ENCODE peak calls at places on chromosomes 12 and 14, in four cellular contexts. One of them, this sample, is unnamed.

GRCh38 chr12:98973395-98973794 is 328.3 kb downstream of the APAF1 start:
- DNase-seq in fibroblast of lung: peak; percentile 20
- DNase-seq in HL-60: no peak
- DNase-seq in SJCRH30: no peak
- DNase-seq in this sample: no peak

GRCh38 chr14:19947413-19948090 is 16.8 kb downstream of the OR4K1 start:
- DNase-seq in SJCRH30: no peak
- DNase-seq in fibroblast of lung: no peak
- DNase-seq in HL-60: no peak
- DNase-seq in this sample: no peak

GRCh38 chr12:53482626-53483165 is 16.6 kb downstream of the MAP3K12 start:
- DNase-seq in HL-60: no peak
- DNase-seq in fibroblast of lung: no peak
- DNase-seq in SJCRH30: no peak
- DNase-seq in this sample: no peak

GRCh38 chr14:89428556-89429196 is 11.6 kb upstream of the FOXN3 start:
- DNase-seq in HL-60: no peak
- DNase-seq in SJCRH30: peak; percentile 95
- DNase-seq in fibroblast of lung: peak; percentile 69
- DNase-seq in this sample: peak; percentile 65

GRCh38 chr14:31126680-31127079 is 80.9 kb downstream of the HECTD1 start:
- DNase-seq in fibroblast of lung: no peak
- DNase-seq in HL-60: no peak
- DNase-seq in SJCRH30: no peak
- DNase-seq in this sample: no peak

GRCh38 chr14:59236195-59236594 is 47.7 kb downstream of the DAAM1 start:
- DNase-seq in SJCRH30: no peak
- DNase-seq in fibroblast of lung: peak; percentile 23
- DNase-seq in HL-60: no peak
- DNase-seq in this sample: no peak

GRCh38 chr12:1630081-1630826 is 1.2 kb downstream of the WNT5B start:
- DNase-seq in SJCRH30: peak; percentile 67
- DNase-seq in fibroblast of lung: no peak
- DNase-seq in HL-60: no peak
- DNase-seq in this sample: no peak

GRCh38 chr14:32469388-32470160 is 140.5 kb downstream of the AKAP6 start:
- DNase-seq in SJCRH30: no peak
- DNase-seq in fibroblast of lung: peak; percentile 62
- DNase-seq in HL-60: no peak
- DNase-seq in this sample: no peak

GRCh38 chr14:95233702-95234241 is 76.4 kb upstream of the DICER1 start:
- DNase-seq in fibroblast of lung: no peak
- DNase-seq in SJCRH30: no peak
- DNase-seq in HL-60: no peak
- DNase-seq in this sample: no peak

GRCh38 chr14:67423424-67423823 is 11.5 kb upstream of the PLEK2 start:
- DNase-seq in fibroblast of lung: no peak
- DNase-seq in SJCRH30: no peak
- DNase-seq in HL-60: no peak
- DNase-seq in this sample: no peak

GRCh38 chr14:69573841-69574265 is 818 bp downstream of the CCDC177 start:
- DNase-seq in HL-60: no peak
- DNase-seq in SJCRH30: peak; percentile 55
- DNase-seq in fibroblast of lung: no peak
- DNase-seq in this sample: peak; percentile 86
- H3K27me3 ChIP-seq in HL-60: peaks cover 9% of the 10 kb centered on the region
- H3K27me3 ChIP-seq in SJCRH30: no peaks in the 10 kb centered on the region
- H3K27me3 ChIP-seq in fibroblast of lung: peaks cover 48% of the 10 kb centered on the region
- H3K27me3 ChIP-seq in this sample: no peaks in the 10 kb centered on the region

GRCh38 chr12:110001596-110001995 is 2.4 kb downstream of the ANKRD13A start:
- DNase-seq in fibroblast of lung: peak; percentile 96
- DNase-seq in SJCRH30: no peak
- DNase-seq in HL-60: no peak
- DNase-seq in this sample: no peak

GRCh38 chr12:109999983-110000505 is 814 bp downstream of the ANKRD13A start:
- DNase-seq in fibroblast of lung: peak; percentile 57
- DNase-seq in HL-60: no peak
- DNase-seq in SJCRH30: no peak
- DNase-seq in this sample: no peak

GRCh38 chr12:110005319-110005973 is 6.2 kb downstream of the ANKRD13A start:
- DNase-seq in SJCRH30: no peak
- DNase-seq in fibroblast of lung: no peak
- DNase-seq in HL-60: no peak
- DNase-seq in this sample: no peak

GRCh38 chr12:110004598-110004997 is 5.4 kb downstream of the ANKRD13A start:
- DNase-seq in HL-60: no peak
- DNase-seq in fibroblast of lung: no peak
- DNase-seq in SJCRH30: no peak
- DNase-seq in this sample: no peak

DNA sequence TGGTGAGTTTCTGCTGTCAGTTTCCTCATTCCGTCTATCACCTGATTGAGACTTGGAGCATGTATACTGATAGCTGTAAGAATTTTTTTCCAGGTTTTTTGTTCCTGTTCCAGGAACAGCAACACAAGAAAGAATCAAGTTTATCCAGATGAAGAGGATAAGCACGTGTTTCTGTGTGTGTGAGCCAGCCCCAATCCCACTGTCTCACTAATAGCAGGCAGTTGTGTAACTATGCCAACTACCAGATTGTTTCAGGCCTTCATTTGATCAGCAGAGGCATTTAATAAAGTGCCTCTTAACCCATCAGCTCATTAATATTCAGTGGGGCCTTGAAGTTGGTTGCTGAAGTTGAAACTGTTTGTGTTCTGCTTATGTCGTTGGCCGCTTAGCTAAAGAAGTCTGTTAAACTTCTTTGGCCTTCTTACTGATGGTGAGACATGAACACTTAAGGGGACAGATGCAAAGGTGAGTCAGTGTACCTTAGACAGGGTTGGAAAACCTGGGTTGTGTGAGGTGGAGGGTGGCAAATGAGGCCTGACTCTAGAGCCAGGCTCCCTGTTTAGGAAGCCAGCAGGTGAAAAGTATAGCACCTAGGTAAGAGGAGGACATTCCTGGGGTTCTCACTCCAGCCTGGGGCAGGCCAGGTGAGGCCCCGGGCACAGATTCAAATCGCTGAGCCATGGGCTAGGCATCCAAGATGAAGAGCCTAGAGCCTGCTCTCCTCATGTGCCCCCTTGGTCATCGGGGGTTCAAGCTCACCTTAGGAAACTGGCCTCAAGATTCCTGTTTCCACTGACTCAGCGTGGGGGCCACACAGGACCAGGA is 3.7 kb downstream of the ANKRD13A start:
- DNase-seq in HL-60: no peak
- DNase-seq in SJCRH30: no peak
- DNase-seq in fibroblast of lung: peak; percentile 58
- DNase-seq in this sample: no peak
- H3K4me3 ChIP-seq in HL-60: no peak overlapping the region
- H3K4me3 ChIP-seq in SJCRH30: no peak overlapping the region
- H3K4me3 ChIP-seq in fibroblast of lung: peak overlapping the region; percentile 12
- H3K4me3 ChIP-seq in this sample: no peak overlapping the region

GRCh38 chr12:46608431-46609280 is 217.1 kb downstream of the SLC38A4 start:
- DNase-seq in HL-60: no peak
- DNase-seq in SJCRH30: no peak
- DNase-seq in fibroblast of lung: peak; percentile 83
- DNase-seq in this sample: no peak
- H3K27me3 ChIP-seq in HL-60: no peaks in the 10 kb centered on the region
- H3K27me3 ChIP-seq in SJCRH30: no peaks in the 10 kb centered on the region
- H3K27me3 ChIP-seq in fibroblast of lung: no peaks in the 10 kb centered on the region
- H3K27me3 ChIP-seq in this sample: no peaks in the 10 kb centered on the region

GRCh38 chr14:97218713-97219355 is 421.7 kb downstream of the VRK1 start:
- DNase-seq in SJCRH30: no peak
- DNase-seq in HL-60: no peak
- DNase-seq in fibroblast of lung: peak; percentile 9
- DNase-seq in this sample: no peak

GRCh38 chr14:97218336-97218712 is 421.1 kb downstream of the VRK1 start:
- DNase-seq in fibroblast of lung: no peak
- DNase-seq in SJCRH30: no peak
- DNase-seq in HL-60: no peak
- DNase-seq in this sample: no peak

GRCh38 chr14:97221572-97221971 is 424.4 kb downstream of the VRK1 start:
- DNase-seq in SJCRH30: no peak
- DNase-seq in HL-60: no peak
- DNase-seq in fibroblast of lung: no peak
- DNase-seq in this sample: no peak

GRCh38 chr14:97217094-97217885 is 420.1 kb downstream of the VRK1 start:
- DNase-seq in fibroblast of lung: no peak
- DNase-seq in SJCRH30: no peak
- DNase-seq in HL-60: no peak
- DNase-seq in this sample: no peak

DNA sequence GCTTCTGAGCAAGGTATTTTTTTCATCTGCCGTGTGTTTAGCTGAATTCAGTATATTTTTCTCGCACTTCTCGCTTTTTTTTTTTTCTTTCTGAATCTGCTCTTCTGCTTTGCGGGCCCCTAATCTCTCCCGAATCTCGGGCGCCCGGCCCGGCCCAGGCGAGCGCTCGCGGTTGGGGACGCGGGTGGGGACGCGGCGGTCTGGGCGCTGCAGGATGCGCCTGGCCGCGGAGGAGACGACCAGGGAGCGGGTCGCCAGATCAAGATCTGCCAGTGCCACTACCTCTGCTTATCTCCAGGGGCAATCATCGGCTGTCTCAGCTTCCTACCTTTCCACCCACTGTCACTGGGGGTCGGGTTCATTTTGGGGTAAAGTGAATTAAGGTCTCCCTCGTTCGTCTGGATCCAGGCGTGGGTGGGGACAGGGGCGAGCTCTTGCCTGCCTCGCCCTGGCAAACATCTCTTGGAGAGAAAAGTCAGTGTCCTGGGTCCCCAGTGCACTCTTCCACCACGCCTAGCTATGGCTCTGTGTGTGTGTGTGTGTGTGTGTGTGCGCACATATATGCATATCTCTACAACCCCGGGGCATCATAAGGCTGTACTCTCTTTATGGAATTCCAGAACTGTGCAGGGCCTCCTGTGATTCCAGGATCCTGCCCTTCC is 422.3 kb downstream of the VRK1 start:
- DNase-seq in SJCRH30: no peak
- DNase-seq in HL-60: no peak
- DNase-seq in fibroblast of lung: no peak
- DNase-seq in this sample: no peak
- H3K4me3 ChIP-seq in SJCRH30: no peak overlapping the region
- H3K4me3 ChIP-seq in HL-60: no peak overlapping the region
- H3K4me3 ChIP-seq in fibroblast of lung: no peak overlapping the region
- H3K4me3 ChIP-seq in this sample: no peak overlapping the region

GRCh38 chr14:93794756-93795155 is 6.5 kb upstream of the PRIMA1 start:
- DNase-seq in SJCRH30: no peak
- DNase-seq in fibroblast of lung: no peak
- DNase-seq in HL-60: no peak
- DNase-seq in this sample: no peak
- H3K27me3 ChIP-seq in SJCRH30: no peaks in the 10 kb centered on the region
- H3K27me3 ChIP-seq in fibroblast of lung: no peaks in the 10 kb centered on the region
- H3K27me3 ChIP-seq in HL-60: peaks cover 13% of the 10 kb centered on the region
- H3K27me3 ChIP-seq in this sample: no peaks in the 10 kb centered on the region

GRCh38 chr14:68788275-68789001 is 4.4 kb downstream of the ZFP36L1 start:
- DNase-seq in HL-60: no peak
- DNase-seq in fibroblast of lung: no peak
- DNase-seq in SJCRH30: no peak
- DNase-seq in this sample: no peak
- H3K4me3 ChIP-seq in HL-60: no peak overlapping the region
- H3K4me3 ChIP-seq in fibroblast of lung: peak overlapping the region; percentile 100
- H3K4me3 ChIP-seq in SJCRH30: no peak overlapping the region
- H3K4me3 ChIP-seq in this sample: no peak overlapping the region

GRCh38 chr12:70609203-70609602 is 28.0 kb downstream of the PTPRB start:
- DNase-seq in fibroblast of lung: peak; percentile 21
- DNase-seq in HL-60: no peak
- DNase-seq in SJCRH30: no peak
- DNase-seq in this sample: peak; percentile 6

GRCh38 chr12:70606001-70606400 is 31.2 kb downstream of the PTPRB start:
- DNase-seq in HL-60: no peak
- DNase-seq in SJCRH30: no peak
- DNase-seq in fibroblast of lung: peak; percentile 61
- DNase-seq in this sample: no peak

GRCh38 chr12:70607107-70607506 is 30.1 kb downstream of the PTPRB start:
- DNase-seq in SJCRH30: no peak
- DNase-seq in fibroblast of lung: no peak
- DNase-seq in HL-60: no peak
- DNase-seq in this sample: no peak

GRCh38 chr12:70609739-70610491 is 27.3 kb downstream of the PTPRB start:
- DNase-seq in HL-60: no peak
- DNase-seq in fibroblast of lung: peak; percentile 42
- DNase-seq in SJCRH30: no peak
- DNase-seq in this sample: peak; percentile 44

GRCh38 chr12:70608184-70608583 is 29.0 kb downstream of the PTPRB start:
- DNase-seq in HL-60: no peak
- DNase-seq in SJCRH30: no peak
- DNase-seq in fibroblast of lung: peak; percentile 65
- DNase-seq in this sample: no peak
- H3K27me3 ChIP-seq in HL-60: peaks cover 27% of the 10 kb centered on the region
- H3K27me3 ChIP-seq in SJCRH30: no peaks in the 10 kb centered on the region
- H3K27me3 ChIP-seq in fibroblast of lung: no peaks in the 10 kb centered on the region
- H3K27me3 ChIP-seq in this sample: no peaks in the 10 kb centered on the region

DNA sequence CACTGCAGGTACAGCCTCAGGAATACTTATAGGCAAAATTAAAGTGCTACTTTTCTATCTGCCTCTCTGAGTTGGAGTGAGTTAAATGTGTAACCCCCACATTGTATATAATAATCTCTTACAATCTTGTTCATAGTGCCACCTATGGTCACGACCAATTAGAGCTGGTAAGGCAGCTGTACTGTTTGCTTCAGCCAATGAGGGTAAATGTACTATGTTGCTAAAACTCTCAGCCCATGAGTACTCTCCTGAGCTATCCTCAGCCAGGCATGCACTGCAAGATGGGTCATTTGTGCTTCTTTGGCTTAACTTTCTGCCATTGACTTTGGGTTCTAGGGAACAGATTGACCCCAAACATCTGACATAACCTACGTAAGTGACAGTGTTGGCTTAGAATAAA is 15.0 kb upstream of the MDM2 start:
- DNase-seq in fibroblast of lung: no peak
- DNase-seq in SJCRH30: peak; percentile 23
- DNase-seq in HL-60: no peak
- DNase-seq in this sample: peak; percentile 28
- H3K4me3 ChIP-seq in fibroblast of lung: no peak overlapping the region
- H3K4me3 ChIP-seq in SJCRH30: no peak overlapping the region
- H3K4me3 ChIP-seq in HL-60: no peak overlapping the region
- H3K4me3 ChIP-seq in this sample: no peak overlapping the region

DNA sequence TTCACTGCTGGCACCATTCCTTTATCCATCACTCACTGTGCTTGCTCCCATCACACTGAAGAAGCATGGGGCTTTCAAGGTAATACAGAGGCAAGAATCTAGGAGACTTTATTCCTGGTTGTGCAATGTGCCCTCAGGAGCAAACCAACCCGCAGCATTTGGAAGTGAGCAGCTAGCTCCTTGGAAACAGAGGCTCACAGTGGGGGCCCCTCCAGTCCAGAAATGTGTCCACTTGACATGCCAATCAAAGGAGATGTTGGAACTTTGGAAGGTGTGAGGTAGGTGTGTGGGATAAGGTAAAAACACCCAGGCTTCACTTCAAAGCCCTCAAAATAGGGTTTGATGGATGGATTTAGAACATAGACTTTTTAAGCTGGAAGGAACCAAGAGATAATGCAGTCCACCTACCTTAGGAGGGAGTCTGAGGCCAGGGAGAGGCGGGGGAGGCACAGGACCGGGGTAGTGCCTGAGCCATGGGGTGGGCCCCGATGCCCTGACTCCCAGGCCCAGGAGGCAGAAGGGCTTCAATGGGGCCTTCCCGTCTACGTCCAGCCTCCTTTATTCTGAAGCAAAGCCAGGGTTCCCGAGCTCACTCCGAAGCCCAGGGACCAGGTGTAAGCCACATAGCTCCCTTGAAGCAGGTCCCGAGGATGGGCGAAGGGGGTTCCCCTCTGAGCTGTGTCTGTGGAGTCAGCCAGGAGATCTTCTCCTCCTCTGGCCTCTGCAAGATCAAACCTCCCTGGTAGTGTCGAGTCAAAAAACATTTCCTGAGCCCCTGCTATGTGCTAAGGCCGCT is 17.6 kb upstream of the BCL11B start:
- DNase-seq in fibroblast of lung: no peak
- DNase-seq in HL-60: no peak
- DNase-seq in SJCRH30: no peak
- DNase-seq in this sample: no peak
- H3K27me3 ChIP-seq in fibroblast of lung: no peaks in the 10 kb centered on the region
- H3K27me3 ChIP-seq in HL-60: no peaks in the 10 kb centered on the region
- H3K27me3 ChIP-seq in SJCRH30: no peaks in the 10 kb centered on the region
- H3K27me3 ChIP-seq in this sample: peaks cover 23% of the 10 kb centered on the region